ENCODE peak calls at places on chromosomes 4 and X, in six cellular contexts. L is WTC11, U is GM12878, C is HepG2, V is K562, R is H1. I is an unnamed sample.

GRCh38 chr4:48093949-48094550 is 40.0 kb downstream of the TXK start:
- DNase-seq in C (no peak), V (no peak), R (no peak), U (no peak), L (no peak), I (peak)

GRCh38 chr4:122045533-122045932 is 93.7 kb upstream of the TRPC3 start:
- DNase-seq in V (no peak), L (no peak), C (peak), U (no peak), R (no peak), I (no peak)

GRCh38 chrX:74395556-74395955 is 25.7 kb upstream of the SLC16A2 start:
- DNase-seq in U (no peak), R (no peak), L (no peak), V (no peak), C (no peak), I (no peak)

GRCh38 chrX:153495362-153495751 is 577 bp downstream of the BGN start:
- DNase-seq in R (no peak), U (no peak), V (no peak), C (no peak), L (no peak), I (no peak)

GRCh38 chrX:48030237-48030636 is 23.4 kb downstream of the SPACA5 start:
- DNase-seq in L (no peak), C (no peak), U (no peak), R (no peak), V (no peak), I (no peak)

GRCh38 chr4:133186845-133187244 is 37.8 kb downstream of the PCDH10 start:
- DNase-seq in V (no peak), R (no peak), L (no peak), U (no peak), C (no peak), I (no peak)

GRCh38 chrX:10098235-10098819 is 58.4 kb upstream of the CLCN4 start:
- DNase-seq in V (no peak), U (peak), C (no peak), L (no peak), R (no peak), I (no peak)

GRCh38 chr4:128379860-128380259 is 92.2 kb upstream of the PGRMC2 start:
- DNase-seq in R (peak), U (no peak), V (peak), L (peak), C (peak), I (peak)

GRCh38 chrX:147735364-147735763 is 176.4 kb upstream of the FMR1 start:
- DNase-seq in V (no peak), U (no peak), L (no peak), R (no peak), C (no peak), I (peak)

GRCh38 chrX:25810202-25810601 is 327.9 kb upstream of the MAGEB18 start:
- DNase-seq in L (no peak), R (no peak), U (no peak), C (no peak), V (no peak), I (no peak)

GRCh38 chr4:1244081-1244977 is 4.6 kb downstream of the CTBP1 start:
- DNase-seq in V (peak), L (no peak), R (peak), C (no peak), U (no peak), I (no peak)

GRCh38 chrX:12967711-12968465 is 7.0 kb upstream of the TMSB4X start:
- DNase-seq in V (no peak), C (no peak), R (no peak), U (no peak), L (no peak), I (no peak)

GRCh38 chr4:45294464-45294863 is 568.1 kb upstream of the GNPDA2 start:
- DNase-seq in C (no peak), R (no peak), U (no peak), V (no peak), L (no peak), I (no peak)
- TF ChIP-seq CREB1 in C (no peak), R (no peak), U (no peak), V (no peak), L (no peak), I (no peak)

GRCh38 chrX:2548731-2549423 is 48.1 kb upstream of the DHRSX start:
- DNase-seq in U (no peak), R (peak), L (peak), C (no peak), V (no peak), I (peak)
- TF ChIP-seq CTCF in U (no peak), R (peak), L (no peak), C (peak), V (peak), I (peak)

GRCh38 chr4:169821402-169821801 is 63.7 kb upstream of the HPF1 start:
- DNase-seq in L (no peak), V (no peak), R (no peak), C (no peak), U (no peak), I (no peak)

GRCh38 chr4:169826634-169827187 is 69.0 kb upstream of the HPF1 start:
- DNase-seq in L (no peak), R (no peak), C (no peak), U (no peak), V (no peak), I (no peak)

GRCh38 chr4:169818063-169818679 is 60.4 kb upstream of the HPF1 start:
- DNase-seq in C (no peak), L (no peak), R (no peak), U (no peak), V (no peak), I (no peak)

DNA sequence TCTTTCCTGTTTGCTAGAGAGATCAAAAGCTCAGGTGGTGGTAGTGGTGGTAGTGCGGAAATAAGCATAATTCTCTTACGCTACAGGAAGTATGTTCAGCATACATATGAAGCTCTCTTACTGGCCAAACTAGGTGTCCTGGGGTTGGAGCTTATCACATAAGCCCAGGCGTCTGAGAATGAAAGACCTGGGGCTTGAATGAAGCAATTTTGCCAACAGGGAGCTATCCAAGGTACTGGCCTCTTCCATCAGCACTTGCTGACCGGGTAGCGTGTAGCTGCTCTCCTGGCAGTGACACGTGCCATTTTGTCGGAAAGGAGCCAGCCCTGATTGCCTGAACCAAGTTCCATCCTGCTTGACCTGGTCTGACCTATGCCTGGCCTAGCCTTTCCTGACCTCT is 65.9 kb upstream of the HPF1 start:
- DNase-seq in C (peak), R (peak), L (peak), U (no peak), V (peak), I (peak)
- TF ChIP-seq CREB1 in C (no peak), R (no peak), L (no peak), U (no peak), V (no peak), I (no peak)

GRCh38 chrX:77564824-77565223 is 117.6 kb downstream of the FGF16 start:
- DNase-seq in C (no peak), L (no peak), R (no peak), U (no peak), V (no peak), I (no peak)

GRCh38 chrX:77561372-77561771 is 114.2 kb downstream of the FGF16 start:
- DNase-seq in U (no peak), V (no peak), L (no peak), R (no peak), C (no peak), I (no peak)

DNA sequence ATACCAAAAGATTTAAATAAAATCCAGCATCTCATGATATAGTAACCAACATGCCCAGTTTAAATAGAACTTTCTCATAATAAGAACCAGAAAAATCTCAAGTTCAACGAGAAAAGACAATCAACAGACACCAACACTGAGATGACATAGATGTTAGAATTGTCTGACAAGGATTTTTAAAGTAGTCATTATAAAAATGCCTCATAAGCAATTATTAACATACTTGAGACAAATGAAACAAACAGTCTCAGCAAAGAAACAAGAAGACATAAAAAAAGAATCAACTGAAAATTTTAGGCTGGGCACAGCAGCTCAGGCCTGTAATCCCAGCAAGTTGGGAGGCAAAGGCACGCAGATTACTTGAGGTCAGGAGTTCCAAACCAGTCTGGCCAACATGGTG is 118.1 kb downstream of the FGF16 start:
- DNase-seq in V (no peak), C (no peak), L (no peak), U (no peak), R (no peak), I (no peak)
- TF ChIP-seq CTCF in V (no peak), C (no peak), L (no peak), U (no peak), R (no peak), I (no peak)

GRCh38 chr4:181952478-181952877 is 290.7 kb upstream of the TENM3 start:
- DNase-seq in C (no peak), R (no peak), U (no peak), V (no peak), L (no peak), I (no peak)
- TF ChIP-seq CREB1 in C (no peak), R (no peak), U (no peak), V (no peak), L (no peak), I (no peak)

DNA sequence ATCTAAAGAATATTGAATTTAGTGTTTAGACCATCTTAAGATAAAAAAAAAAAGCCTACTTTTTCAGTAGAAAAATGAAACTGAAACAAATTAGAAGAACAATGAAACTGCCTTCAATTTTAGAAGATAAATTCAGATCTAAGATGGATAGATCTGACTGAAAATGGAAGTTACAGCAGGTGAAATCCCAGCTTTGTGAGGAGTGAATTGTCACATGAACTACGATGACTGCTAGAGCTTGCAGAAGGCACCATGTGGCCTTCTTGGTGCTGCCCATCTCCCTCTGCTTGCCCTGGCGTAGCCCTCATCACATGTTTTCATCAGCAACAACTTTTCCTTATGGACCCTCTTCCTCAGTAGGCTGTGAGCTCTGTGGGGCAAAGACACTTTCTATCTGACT is 51.4 kb upstream of the EMCN start:
- DNase-seq in L (no peak), C (no peak), U (no peak), V (no peak), R (no peak), I (no peak)
- TF ChIP-seq CTCF in L (no peak), C (no peak), U (no peak), V (no peak), R (no peak), I (no peak)

DNA sequence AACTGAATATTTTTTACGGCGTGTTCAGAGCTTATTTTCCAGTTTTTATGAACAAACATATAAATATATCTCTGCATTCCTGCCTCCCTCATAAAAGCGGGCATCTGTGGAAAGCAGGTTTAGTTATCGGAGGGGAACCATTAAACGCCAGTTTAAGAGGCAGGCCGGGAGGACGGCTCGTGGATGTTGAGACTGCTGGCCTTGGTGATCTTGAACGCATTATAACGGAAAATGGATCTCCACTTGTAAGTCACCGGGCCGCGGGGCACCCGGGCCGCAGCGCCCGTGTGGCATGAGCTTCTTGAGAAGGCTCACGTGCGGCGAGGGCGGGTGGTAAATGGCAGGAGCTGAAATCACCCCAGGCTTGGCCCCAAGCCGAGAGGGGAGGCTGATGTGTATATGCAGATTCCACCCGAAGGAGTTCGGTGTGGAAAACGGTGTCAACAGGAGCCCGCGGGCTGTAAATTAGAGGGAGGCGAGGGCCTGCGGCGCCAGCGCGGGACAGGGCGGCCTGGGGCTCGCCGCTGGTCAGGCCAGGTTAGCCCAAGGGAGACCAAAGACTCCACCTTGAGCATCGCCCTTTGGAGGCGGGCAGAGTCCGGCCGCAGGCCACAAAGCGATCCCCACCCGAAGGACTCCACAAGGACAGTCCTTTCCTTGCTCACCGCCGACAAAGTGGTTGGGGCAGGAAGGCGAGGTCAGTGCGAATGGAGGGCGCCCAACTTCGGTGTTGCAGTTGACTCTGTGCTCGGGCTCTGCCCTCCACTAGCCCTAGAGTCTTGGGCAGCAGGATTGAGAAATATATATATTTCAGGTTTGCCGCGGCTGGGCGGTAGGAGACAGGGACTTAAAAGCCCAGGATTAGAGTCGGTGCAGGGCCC is 1.3 kb upstream of the HAND2 start:
- DNase-seq in C (no peak), U (no peak), L (peak), R (peak), V (no peak), I (peak)
- TF ChIP-seq CREB1 in C (no peak), U (no peak), L (no peak), R (no peak), V (no peak), I (no peak)

GRCh38 chr4:162645381-162645780 is 481.6 kb upstream of the FSTL5 start:
- DNase-seq in R (no peak), U (no peak), V (no peak), L (no peak), C (peak), I (peak)
- TF ChIP-seq CTCF in R (peak), U (no peak), V (no peak), L (no peak), C (peak), I (peak)

GRCh38 chr4:153433753-153434105 is 32.4 kb upstream of the TMEM131L start:
- DNase-seq in U (no peak), L (no peak), V (no peak), R (no peak), C (no peak), I (no peak)
- TF ChIP-seq CREB1 in U (no peak), L (no peak), V (no peak), R (no peak), C (no peak), I (no peak)